ENCODE peak calls at places on chromosomes 1 and 21, in eight cellular contexts. R, S, K, Y, A, T, P and U are unnamed samples.
A peak's percentile ranks its signal among the peaks of the same experiment; 100 is the strongest.

GRCh38 chr1:56171670-56172069 is 407.7 kb downstream of the PLPP3 start:
- DNase-seq in R (no peak), S (no peak), K (no peak), Y (no peak), A (no peak), T (no peak), P (no peak), U (no peak)

GRCh38 chr1:152969036-152969435 is 1.4 kb upstream of the SPRR4 start:
- DNase-seq in R (no peak), S (no peak), K (no peak), Y (no peak), A (no peak), T (no peak), P (no peak), U (no peak)

GRCh38 chr1:94836891-94837290 is 16.7 kb downstream of the SLC44A3 start:
- DNase-seq in R (no peak), S (no peak), K (no peak), Y (no peak), A (no peak), T (no peak), P (peak; percentile 75), U (no peak)

GRCh38 chr1:30856260-30856790 is 52.2 kb downstream of the SDC3 start:
- DNase-seq in R (no peak), S (no peak), K (no peak), Y (no peak), A (peak; percentile 53), T (no peak), P (no peak), U (no peak)

GRCh38 chr1:167627865-167628641 is 2.0 kb upstream of the RCSD1 start:
- DNase-seq in R (no peak), S (no peak), K (peak; percentile 62), Y (no peak), A (peak; percentile 19), T (no peak), P (no peak), U (no peak)

GRCh38 chr1:237394263-237394662 is 352.3 kb downstream of the RYR2 start:
- DNase-seq in R (no peak), S (no peak), K (no peak), Y (no peak), A (no peak), T (no peak), P (peak; percentile 62), U (no peak)

GRCh38 chr21:45981641-45982255 is at the start of gene COL6A1:
- DNase-seq in R (no peak), S (no peak), K (peak; percentile 85), Y (no peak), A (peak; percentile 66), T (peak; percentile 48), P (no peak), U (no peak)

GRCh38 chr1:110136911-110137310 is 13.4 kb upstream of the SLC6A17 start:
- DNase-seq in R (no peak), S (no peak), K (no peak), Y (no peak), A (no peak), T (no peak), P (no peak), U (no peak)

GRCh38 chr1:93140106-93140505 is 40.1 kb downstream of the TMED5 start:
- DNase-seq in R (no peak), S (no peak), K (no peak), Y (no peak), A (no peak), T (no peak), P (no peak), U (no peak)

GRCh38 chr1:237112663-237113062 is 70.7 kb downstream of the RYR2 start:
- DNase-seq in R (no peak), S (no peak), K (no peak), Y (no peak), A (no peak), T (no peak), P (no peak), U (no peak)

GRCh38 chr21:26977741-26978140 is 10.9 kb upstream of the ADAMTS5 start:
- DNase-seq in R (no peak), S (no peak), K (no peak), Y (no peak), A (peak; percentile 32), T (no peak), P (peak; percentile 37), U (no peak)

GRCh38 chr1:184686540-184686939 is 68.1 kb downstream of the EDEM3 start:
- DNase-seq in R (no peak), S (peak; percentile 35), K (no peak), Y (no peak), A (no peak), T (no peak), P (no peak), U (peak; percentile 31)

GRCh38 chr1:54095543-54096286 is 42.3 kb downstream of the TCEANC2 start:
- DNase-seq in R (no peak), S (no peak), K (no peak), Y (no peak), A (no peak), T (no peak), P (no peak), U (no peak)

GRCh38 chr1:160107512-160107911 is 8.0 kb upstream of the ATP1A2 start:
- DNase-seq in R (no peak), S (no peak), K (peak; percentile 1), Y (no peak), A (no peak), T (no peak), P (no peak), U (no peak)

GRCh38 chr1:239987103-239987745 is 104.5 kb upstream of the FMN2 start:
- DNase-seq in R (no peak), S (no peak), K (no peak), Y (no peak), A (peak; percentile 40), T (no peak), P (peak; percentile 26), U (no peak)

GRCh38 chr1:243686149-243686548 is 163.9 kb downstream of the AKT3 start:
- DNase-seq in R (no peak), S (no peak), K (no peak), Y (no peak), A (peak; percentile 3), T (no peak), P (peak; percentile 18), U (no peak)

GRCh38 chr1:227886993-227887696 is 60.6 kb downstream of the WNT9A start:
- DNase-seq in R (peak; percentile 51), S (no peak), K (peak; percentile 75), Y (no peak), A (peak; percentile 58), T (peak; percentile 10), P (no peak), U (no peak)

GRCh38 chr1:51443555-51443954 is 75.5 kb downstream of the EPS15 start:
- DNase-seq in R (no peak), S (no peak), K (no peak), Y (no peak), A (no peak), T (no peak), P (no peak), U (no peak)

GRCh38 chr1:47772960-47773682 is 224.1 kb downstream of the TRABD2B start:
- DNase-seq in R (no peak), S (no peak), K (no peak), Y (no peak), A (no peak), T (no peak), P (no peak), U (no peak)

GRCh38 chr1:192474080-192474683 is 101.4 kb upstream of the RGS1 start:
- DNase-seq in R (no peak), S (no peak), K (no peak), Y (peak; percentile 30), A (no peak), T (no peak), P (peak; percentile 16), U (no peak)

GRCh38 chr1:208461680-208462079 is 217.5 kb upstream of the PLXNA2 start:
- DNase-seq in R (no peak), S (no peak), K (no peak), Y (peak; percentile 7), A (no peak), T (no peak), P (peak; percentile 12), U (no peak)
- TF ChIP-seq CTCF in R (peak; percentile 25), S (peak; percentile 17), K (no peak), Y (no peak), A (no peak), T (no peak), P (peak; percentile 34), U (peak; percentile 46)

GRCh38 chr1:155017021-155017945 is 14.7 kb downstream of the ZBTB7B start:
- DNase-seq in R (peak; percentile 71), S (peak; percentile 56), K (peak; percentile 97), Y (peak; percentile 84), A (peak; percentile 90), T (peak; percentile 84), P (peak; percentile 92), U (no peak)
- H3K4me3 ChIP-seq in R (peak overlapping the region; percentile 23), S (peak overlapping the region; percentile 30), K (peak overlapping the region; percentile 67), Y (peak overlapping the region; percentile 29), A (peak overlapping the region; percentile 36), T (peak overlapping the region; percentile 26), P (peak overlapping the region; percentile 3), U (peak overlapping the region; percentile 13)

GRCh38 chr1:40532844-40533424 is 1.5 kb downstream of the ZNF684 start:
- DNase-seq in R (no peak), S (no peak), K (no peak), Y (peak; percentile 33), A (peak; percentile 49), T (no peak), P (peak; percentile 61), U (no peak)

GRCh38 chr1:40532062-40532389 is 589 bp downstream of the ZNF684 start:
- DNase-seq in R (no peak), S (no peak), K (no peak), Y (no peak), A (no peak), T (no peak), P (no peak), U (no peak)

GRCh38 chr1:40530735-40531380 is 579 bp upstream of the ZNF684 start:
- DNase-seq in R (no peak), S (no peak), K (no peak), Y (peak; percentile 22), A (peak; percentile 27), T (no peak), P (no peak), U (no peak)

GRCh38 chr1:40534589-40534988 is 3.2 kb downstream of the ZNF684 start:
- DNase-seq in R (no peak), S (no peak), K (no peak), Y (no peak), A (no peak), T (no peak), P (no peak), U (no peak)

DNA sequence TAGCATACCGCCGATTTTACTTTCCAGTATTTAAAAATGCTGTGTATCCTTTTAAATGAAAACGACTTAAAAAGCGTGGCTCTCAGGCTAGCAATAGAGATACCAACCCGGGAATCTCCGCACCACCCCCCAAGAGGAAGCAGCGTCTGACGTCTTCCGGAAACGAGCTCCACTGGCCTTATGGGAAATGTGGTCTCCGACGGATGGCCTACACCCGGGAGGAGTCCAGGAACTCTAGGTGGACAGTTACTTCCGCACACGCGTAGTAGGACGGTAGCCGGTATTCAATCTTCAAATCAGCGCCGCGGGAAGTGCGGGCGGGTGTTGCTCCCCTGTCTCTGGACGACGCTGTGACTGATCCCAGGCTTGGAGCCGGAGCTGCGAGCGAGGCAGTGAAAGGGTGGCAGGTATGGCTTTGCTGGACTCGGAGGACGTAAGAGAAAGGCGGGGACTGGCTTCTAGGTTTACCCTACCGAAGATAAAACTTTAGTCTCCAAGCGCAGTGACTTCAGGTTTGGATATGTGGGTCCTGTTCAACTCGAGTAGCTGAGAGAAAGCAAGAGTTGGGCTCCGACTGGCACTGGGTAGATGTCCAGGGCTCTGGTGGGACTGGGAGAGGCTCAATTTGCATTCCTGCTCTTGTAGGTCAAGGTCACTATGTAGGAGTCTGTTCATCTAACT is at the start of gene ZNF684:
- DNase-seq in R (peak; percentile 91), S (peak; percentile 76), K (peak; percentile 89), Y (peak; percentile 90), A (peak; percentile 97), T (peak; percentile 90), P (peak; percentile 97), U (peak; percentile 85)
- TF ChIP-seq CTCF in R (no peak), S (no peak), K (no peak), Y (no peak), A (no peak), T (no peak), P (no peak), U (no peak)

GRCh38 chr1:7954683-7955082 is 6.8 kb upstream of the PARK7 start:
- DNase-seq in R (no peak), S (no peak), K (no peak), Y (no peak), A (no peak), T (no peak), P (no peak), U (no peak)
- H3K4me3 ChIP-seq in R (peak overlapping the region; percentile 46), S (peak overlapping the region; percentile 73), K (peak overlapping the region; percentile 79), Y (peak overlapping the region; percentile 73), A (peak overlapping the region; percentile 62), T (peak overlapping the region; percentile 46), P (peak overlapping the region; percentile 52), U (peak overlapping the region; percentile 74)